ENCODE peak calls at places on chromosome 4, in ten cellular contexts. One of them, this sample, is unnamed.

GRCh38 chr4:64895031-64895430 is 485.8 kb upstream of the TECRL start:
- DNase-seq in endothelial cell: no peak
- DNase-seq in fibroblast of mammary gland: no peak
- DNase-seq in stimulated activated CD4-positive, alpha-beta T cell treated with anti-CD3 and anti-CD28 coated beads, Interleukin-4, amount 100 ng/mL, for 1 hour: no peak
- DNase-seq in HT1080: no peak
- DNase-seq in T follicular helper cell: no peak
- DNase-seq in choroid plexus epithelial cell: no peak
- DNase-seq in Calu3: no peak
- DNase-seq in activated T-cell treated with anti-CD3 and anti-CD28 coated beads, Interleukin-2, amount 50 U/mL, for 72 hours: no peak
- DNase-seq in T-cell: no peak
- DNase-seq in this sample: no peak

GRCh38 chr4:71545168-71545567 is 206.3 kb downstream of the SLC4A4 start:
- DNase-seq in endothelial cell: no peak
- DNase-seq in fibroblast of mammary gland: peak
- DNase-seq in stimulated activated CD4-positive, alpha-beta T cell treated with anti-CD3 and anti-CD28 coated beads, Interleukin-4, amount 100 ng/mL, for 1 hour: no peak
- DNase-seq in HT1080: no peak
- DNase-seq in T follicular helper cell: no peak
- DNase-seq in choroid plexus epithelial cell: peak
- DNase-seq in Calu3: no peak
- DNase-seq in activated T-cell treated with anti-CD3 and anti-CD28 coated beads, Interleukin-2, amount 50 U/mL, for 72 hours: no peak
- DNase-seq in T-cell: no peak
- DNase-seq in this sample: no peak

GRCh38 chr4:150056569-150056968 is 21.7 kb upstream of the DCLK2 start:
- DNase-seq in endothelial cell: no peak
- DNase-seq in fibroblast of mammary gland: peak
- DNase-seq in stimulated activated CD4-positive, alpha-beta T cell treated with anti-CD3 and anti-CD28 coated beads, Interleukin-4, amount 100 ng/mL, for 1 hour: no peak
- DNase-seq in HT1080: peak
- DNase-seq in T follicular helper cell: no peak
- DNase-seq in choroid plexus epithelial cell: no peak
- DNase-seq in Calu3: no peak
- DNase-seq in activated T-cell treated with anti-CD3 and anti-CD28 coated beads, Interleukin-2, amount 50 U/mL, for 72 hours: no peak
- DNase-seq in T-cell: no peak
- DNase-seq in this sample: no peak

GRCh38 chr4:156981262-156981661 is 9.7 kb upstream of the PDGFC start:
- DNase-seq in endothelial cell: no peak
- DNase-seq in fibroblast of mammary gland: peak
- DNase-seq in stimulated activated CD4-positive, alpha-beta T cell treated with anti-CD3 and anti-CD28 coated beads, Interleukin-4, amount 100 ng/mL, for 1 hour: no peak
- DNase-seq in HT1080: no peak
- DNase-seq in T follicular helper cell: no peak
- DNase-seq in choroid plexus epithelial cell: no peak
- DNase-seq in Calu3: no peak
- DNase-seq in activated T-cell treated with anti-CD3 and anti-CD28 coated beads, Interleukin-2, amount 50 U/mL, for 72 hours: no peak
- DNase-seq in T-cell: no peak
- DNase-seq in this sample: no peak

GRCh38 chr4:75516144-75516543 is 1.9 kb downstream of the THAP6 start:
- DNase-seq in endothelial cell: no peak
- DNase-seq in fibroblast of mammary gland: no peak
- DNase-seq in stimulated activated CD4-positive, alpha-beta T cell treated with anti-CD3 and anti-CD28 coated beads, Interleukin-4, amount 100 ng/mL, for 1 hour: no peak
- DNase-seq in HT1080: no peak
- DNase-seq in T follicular helper cell: no peak
- DNase-seq in choroid plexus epithelial cell: no peak
- DNase-seq in Calu3: no peak
- DNase-seq in activated T-cell treated with anti-CD3 and anti-CD28 coated beads, Interleukin-2, amount 50 U/mL, for 72 hours: no peak
- DNase-seq in T-cell: no peak
- DNase-seq in this sample: no peak

GRCh38 chr4:151808120-151808529 is 47.3 kb upstream of the GATB start:
- DNase-seq in endothelial cell: no peak
- DNase-seq in fibroblast of mammary gland: peak
- DNase-seq in stimulated activated CD4-positive, alpha-beta T cell treated with anti-CD3 and anti-CD28 coated beads, Interleukin-4, amount 100 ng/mL, for 1 hour: no peak
- DNase-seq in HT1080: peak
- DNase-seq in T follicular helper cell: no peak
- DNase-seq in choroid plexus epithelial cell: no peak
- DNase-seq in Calu3: no peak
- DNase-seq in activated T-cell treated with anti-CD3 and anti-CD28 coated beads, Interleukin-2, amount 50 U/mL, for 72 hours: no peak
- DNase-seq in T-cell: no peak
- DNase-seq in this sample: no peak

GRCh38 chr4:89765966-89766365 is 71.0 kb downstream of the SNCA start:
- DNase-seq in endothelial cell: no peak
- DNase-seq in fibroblast of mammary gland: peak
- DNase-seq in stimulated activated CD4-positive, alpha-beta T cell treated with anti-CD3 and anti-CD28 coated beads, Interleukin-4, amount 100 ng/mL, for 1 hour: no peak
- DNase-seq in HT1080: peak
- DNase-seq in T follicular helper cell: no peak
- DNase-seq in choroid plexus epithelial cell: peak
- DNase-seq in Calu3: no peak
- DNase-seq in activated T-cell treated with anti-CD3 and anti-CD28 coated beads, Interleukin-2, amount 50 U/mL, for 72 hours: no peak
- DNase-seq in T-cell: no peak
- DNase-seq in this sample: peak

GRCh38 chr4:31391976-31392375 is 671.8 kb downstream of the PCDH7 start:
- DNase-seq in endothelial cell: no peak
- DNase-seq in fibroblast of mammary gland: no peak
- DNase-seq in stimulated activated CD4-positive, alpha-beta T cell treated with anti-CD3 and anti-CD28 coated beads, Interleukin-4, amount 100 ng/mL, for 1 hour: no peak
- DNase-seq in HT1080: no peak
- DNase-seq in T follicular helper cell: no peak
- DNase-seq in choroid plexus epithelial cell: no peak
- DNase-seq in Calu3: no peak
- DNase-seq in activated T-cell treated with anti-CD3 and anti-CD28 coated beads, Interleukin-2, amount 50 U/mL, for 72 hours: no peak
- DNase-seq in T-cell: no peak
- DNase-seq in this sample: no peak

GRCh38 chr4:102454981-102455690 is 46.0 kb upstream of the NFKB1 start:
- DNase-seq in endothelial cell: no peak
- DNase-seq in fibroblast of mammary gland: no peak
- DNase-seq in stimulated activated CD4-positive, alpha-beta T cell treated with anti-CD3 and anti-CD28 coated beads, Interleukin-4, amount 100 ng/mL, for 1 hour: no peak
- DNase-seq in HT1080: no peak
- DNase-seq in T follicular helper cell: no peak
- DNase-seq in choroid plexus epithelial cell: no peak
- DNase-seq in Calu3: no peak
- DNase-seq in activated T-cell treated with anti-CD3 and anti-CD28 coated beads, Interleukin-2, amount 50 U/mL, for 72 hours: no peak
- DNase-seq in T-cell: no peak
- DNase-seq in this sample: no peak

GRCh38 chr4:52017809-52018208 is 2.4 kb downstream of the LRRC66 start:
- DNase-seq in endothelial cell: no peak
- DNase-seq in fibroblast of mammary gland: no peak
- DNase-seq in stimulated activated CD4-positive, alpha-beta T cell treated with anti-CD3 and anti-CD28 coated beads, Interleukin-4, amount 100 ng/mL, for 1 hour: no peak
- DNase-seq in HT1080: no peak
- DNase-seq in T follicular helper cell: no peak
- DNase-seq in choroid plexus epithelial cell: no peak
- DNase-seq in Calu3: no peak
- DNase-seq in activated T-cell treated with anti-CD3 and anti-CD28 coated beads, Interleukin-2, amount 50 U/mL, for 72 hours: no peak
- DNase-seq in T-cell: no peak
- DNase-seq in this sample: no peak

GRCh38 chr4:72701987-72702819 is 133.2 kb upstream of the ADAMTS3 start:
- DNase-seq in endothelial cell: peak
- DNase-seq in fibroblast of mammary gland: peak
- DNase-seq in stimulated activated CD4-positive, alpha-beta T cell treated with anti-CD3 and anti-CD28 coated beads, Interleukin-4, amount 100 ng/mL, for 1 hour: no peak
- DNase-seq in HT1080: peak
- DNase-seq in T follicular helper cell: peak
- DNase-seq in choroid plexus epithelial cell: peak
- DNase-seq in Calu3: peak
- DNase-seq in activated T-cell treated with anti-CD3 and anti-CD28 coated beads, Interleukin-2, amount 50 U/mL, for 72 hours: peak
- DNase-seq in T-cell: no peak
- DNase-seq in this sample: peak

GRCh38 chr4:119191505-119191904 is 21.0 kb upstream of the USP53 start:
- DNase-seq in endothelial cell: no peak
- DNase-seq in fibroblast of mammary gland: no peak
- DNase-seq in stimulated activated CD4-positive, alpha-beta T cell treated with anti-CD3 and anti-CD28 coated beads, Interleukin-4, amount 100 ng/mL, for 1 hour: no peak
- DNase-seq in HT1080: no peak
- DNase-seq in T follicular helper cell: no peak
- DNase-seq in choroid plexus epithelial cell: no peak
- DNase-seq in Calu3: no peak
- DNase-seq in activated T-cell treated with anti-CD3 and anti-CD28 coated beads, Interleukin-2, amount 50 U/mL, for 72 hours: no peak
- DNase-seq in T-cell: no peak
- DNase-seq in this sample: no peak

GRCh38 chr4:132108784-132109183 is 1040.3 kb upstream of the PCDH10 start:
- DNase-seq in endothelial cell: no peak
- DNase-seq in fibroblast of mammary gland: peak
- DNase-seq in stimulated activated CD4-positive, alpha-beta T cell treated with anti-CD3 and anti-CD28 coated beads, Interleukin-4, amount 100 ng/mL, for 1 hour: no peak
- DNase-seq in HT1080: no peak
- DNase-seq in T follicular helper cell: no peak
- DNase-seq in choroid plexus epithelial cell: peak
- DNase-seq in Calu3: no peak
- DNase-seq in activated T-cell treated with anti-CD3 and anti-CD28 coated beads, Interleukin-2, amount 50 U/mL, for 72 hours: no peak
- DNase-seq in T-cell: no peak
- DNase-seq in this sample: no peak

GRCh38 chr4:113547487-113548042 is 214.0 kb downstream of the CAMK2D start:
- DNase-seq in endothelial cell: peak
- DNase-seq in fibroblast of mammary gland: peak
- DNase-seq in stimulated activated CD4-positive, alpha-beta T cell treated with anti-CD3 and anti-CD28 coated beads, Interleukin-4, amount 100 ng/mL, for 1 hour: peak
- DNase-seq in HT1080: peak
- DNase-seq in T follicular helper cell: peak
- DNase-seq in choroid plexus epithelial cell: peak
- DNase-seq in Calu3: peak
- DNase-seq in activated T-cell treated with anti-CD3 and anti-CD28 coated beads, Interleukin-2, amount 50 U/mL, for 72 hours: peak
- DNase-seq in T-cell: peak
- DNase-seq in this sample: peak

GRCh38 chr4:146521543-146522097 is at the start of gene SLC10A7:
- DNase-seq in endothelial cell: peak
- DNase-seq in fibroblast of mammary gland: peak
- DNase-seq in stimulated activated CD4-positive, alpha-beta T cell treated with anti-CD3 and anti-CD28 coated beads, Interleukin-4, amount 100 ng/mL, for 1 hour: peak
- DNase-seq in HT1080: peak
- DNase-seq in T follicular helper cell: peak
- DNase-seq in choroid plexus epithelial cell: peak
- DNase-seq in Calu3: peak
- DNase-seq in activated T-cell treated with anti-CD3 and anti-CD28 coated beads, Interleukin-2, amount 50 U/mL, for 72 hours: peak
- DNase-seq in T-cell: peak
- DNase-seq in this sample: peak

GRCh38 chr4:122700178-122700725 is 32.3 kb upstream of the BBS12 start:
- DNase-seq in endothelial cell: no peak
- DNase-seq in fibroblast of mammary gland: peak
- DNase-seq in stimulated activated CD4-positive, alpha-beta T cell treated with anti-CD3 and anti-CD28 coated beads, Interleukin-4, amount 100 ng/mL, for 1 hour: no peak
- DNase-seq in HT1080: peak
- DNase-seq in T follicular helper cell: no peak
- DNase-seq in choroid plexus epithelial cell: peak
- DNase-seq in Calu3: peak
- DNase-seq in activated T-cell treated with anti-CD3 and anti-CD28 coated beads, Interleukin-2, amount 50 U/mL, for 72 hours: no peak
- DNase-seq in T-cell: no peak
- DNase-seq in this sample: peak

GRCh38 chr4:175946472-175947116 is 119.0 kb upstream of the WDR17 start:
- DNase-seq in endothelial cell: no peak
- DNase-seq in fibroblast of mammary gland: peak
- DNase-seq in stimulated activated CD4-positive, alpha-beta T cell treated with anti-CD3 and anti-CD28 coated beads, Interleukin-4, amount 100 ng/mL, for 1 hour: no peak
- DNase-seq in HT1080: no peak
- DNase-seq in T follicular helper cell: no peak
- DNase-seq in choroid plexus epithelial cell: no peak
- DNase-seq in Calu3: no peak
- DNase-seq in activated T-cell treated with anti-CD3 and anti-CD28 coated beads, Interleukin-2, amount 50 U/mL, for 72 hours: no peak
- DNase-seq in T-cell: no peak
- DNase-seq in this sample: no peak

GRCh38 chr4:74615411-74615810 is 170.5 kb downstream of the AREG start:
- DNase-seq in endothelial cell: no peak
- DNase-seq in fibroblast of mammary gland: no peak
- DNase-seq in stimulated activated CD4-positive, alpha-beta T cell treated with anti-CD3 and anti-CD28 coated beads, Interleukin-4, amount 100 ng/mL, for 1 hour: no peak
- DNase-seq in HT1080: no peak
- DNase-seq in T follicular helper cell: no peak
- DNase-seq in choroid plexus epithelial cell: no peak
- DNase-seq in Calu3: no peak
- DNase-seq in activated T-cell treated with anti-CD3 and anti-CD28 coated beads, Interleukin-2, amount 50 U/mL, for 72 hours: no peak
- DNase-seq in T-cell: no peak
- DNase-seq in this sample: no peak

GRCh38 chr4:100168521-100168920 is 21.7 kb downstream of the DDIT4L start:
- DNase-seq in endothelial cell: no peak
- DNase-seq in fibroblast of mammary gland: peak
- DNase-seq in stimulated activated CD4-positive, alpha-beta T cell treated with anti-CD3 and anti-CD28 coated beads, Interleukin-4, amount 100 ng/mL, for 1 hour: no peak
- DNase-seq in HT1080: no peak
- DNase-seq in T follicular helper cell: no peak
- DNase-seq in choroid plexus epithelial cell: peak
- DNase-seq in Calu3: no peak
- DNase-seq in activated T-cell treated with anti-CD3 and anti-CD28 coated beads, Interleukin-2, amount 50 U/mL, for 72 hours: no peak
- DNase-seq in T-cell: no peak
- DNase-seq in this sample: no peak

GRCh38 chr4:161813889-161814288 is 349.9 kb downstream of the FSTL5 start:
- DNase-seq in endothelial cell: no peak
- DNase-seq in fibroblast of mammary gland: no peak
- DNase-seq in stimulated activated CD4-positive, alpha-beta T cell treated with anti-CD3 and anti-CD28 coated beads, Interleukin-4, amount 100 ng/mL, for 1 hour: no peak
- DNase-seq in HT1080: no peak
- DNase-seq in T follicular helper cell: no peak
- DNase-seq in choroid plexus epithelial cell: no peak
- DNase-seq in Calu3: no peak
- DNase-seq in activated T-cell treated with anti-CD3 and anti-CD28 coated beads, Interleukin-2, amount 50 U/mL, for 72 hours: no peak
- DNase-seq in T-cell: no peak
- DNase-seq in this sample: no peak

GRCh38 chr4:2802618-2803531 is 10.0 kb downstream of the SH3BP2 start:
- DNase-seq in endothelial cell: no peak
- DNase-seq in fibroblast of mammary gland: no peak
- DNase-seq in stimulated activated CD4-positive, alpha-beta T cell treated with anti-CD3 and anti-CD28 coated beads, Interleukin-4, amount 100 ng/mL, for 1 hour: peak
- DNase-seq in HT1080: no peak
- DNase-seq in T follicular helper cell: no peak
- DNase-seq in choroid plexus epithelial cell: no peak
- DNase-seq in Calu3: no peak
- DNase-seq in activated T-cell treated with anti-CD3 and anti-CD28 coated beads, Interleukin-2, amount 50 U/mL, for 72 hours: no peak
- DNase-seq in T-cell: no peak
- DNase-seq in this sample: no peak

GRCh38 chr4:168433576-168433975 is 46.7 kb downstream of the DDX60L start:
- DNase-seq in endothelial cell: no peak
- DNase-seq in fibroblast of mammary gland: peak
- DNase-seq in stimulated activated CD4-positive, alpha-beta T cell treated with anti-CD3 and anti-CD28 coated beads, Interleukin-4, amount 100 ng/mL, for 1 hour: no peak
- DNase-seq in HT1080: peak
- DNase-seq in T follicular helper cell: no peak
- DNase-seq in choroid plexus epithelial cell: no peak
- DNase-seq in Calu3: no peak
- DNase-seq in activated T-cell treated with anti-CD3 and anti-CD28 coated beads, Interleukin-2, amount 50 U/mL, for 72 hours: no peak
- DNase-seq in T-cell: no peak
- DNase-seq in this sample: no peak

GRCh38 chr4:6905501-6905900 is 4.1 kb upstream of the TBC1D14 start:
- DNase-seq in endothelial cell: no peak
- DNase-seq in fibroblast of mammary gland: no peak
- DNase-seq in stimulated activated CD4-positive, alpha-beta T cell treated with anti-CD3 and anti-CD28 coated beads, Interleukin-4, amount 100 ng/mL, for 1 hour: no peak
- DNase-seq in HT1080: no peak
- DNase-seq in T follicular helper cell: no peak
- DNase-seq in choroid plexus epithelial cell: no peak
- DNase-seq in Calu3: no peak
- DNase-seq in activated T-cell treated with anti-CD3 and anti-CD28 coated beads, Interleukin-2, amount 50 U/mL, for 72 hours: no peak
- DNase-seq in T-cell: no peak
- DNase-seq in this sample: no peak

GRCh38 chr4:112775801-112776200 is 138.9 kb downstream of the LARP7 start:
- DNase-seq in endothelial cell: no peak
- DNase-seq in fibroblast of mammary gland: no peak
- DNase-seq in stimulated activated CD4-positive, alpha-beta T cell treated with anti-CD3 and anti-CD28 coated beads, Interleukin-4, amount 100 ng/mL, for 1 hour: no peak
- DNase-seq in HT1080: no peak
- DNase-seq in T follicular helper cell: no peak
- DNase-seq in choroid plexus epithelial cell: no peak
- DNase-seq in Calu3: no peak
- DNase-seq in activated T-cell treated with anti-CD3 and anti-CD28 coated beads, Interleukin-2, amount 50 U/mL, for 72 hours: no peak
- DNase-seq in T-cell: no peak
- DNase-seq in this sample: no peak

GRCh38 chr4:16643852-16644251 is 254.6 kb downstream of the LDB2 start:
- DNase-seq in endothelial cell: no peak
- DNase-seq in fibroblast of mammary gland: no peak
- DNase-seq in stimulated activated CD4-positive, alpha-beta T cell treated with anti-CD3 and anti-CD28 coated beads, Interleukin-4, amount 100 ng/mL, for 1 hour: no peak
- DNase-seq in HT1080: no peak
- DNase-seq in T follicular helper cell: no peak
- DNase-seq in choroid plexus epithelial cell: no peak
- DNase-seq in Calu3: no peak
- DNase-seq in activated T-cell treated with anti-CD3 and anti-CD28 coated beads, Interleukin-2, amount 50 U/mL, for 72 hours: no peak
- DNase-seq in T-cell: no peak
- DNase-seq in this sample: no peak

GRCh38 chr4:187059895-187060294 is 336.2 kb upstream of the FAT1 start:
- DNase-seq in endothelial cell: no peak
- DNase-seq in fibroblast of mammary gland: no peak
- DNase-seq in stimulated activated CD4-positive, alpha-beta T cell treated with anti-CD3 and anti-CD28 coated beads, Interleukin-4, amount 100 ng/mL, for 1 hour: no peak
- DNase-seq in HT1080: no peak
- DNase-seq in T follicular helper cell: no peak
- DNase-seq in choroid plexus epithelial cell: no peak
- DNase-seq in Calu3: no peak
- DNase-seq in activated T-cell treated with anti-CD3 and anti-CD28 coated beads, Interleukin-2, amount 50 U/mL, for 72 hours: no peak
- DNase-seq in T-cell: no peak
- DNase-seq in this sample: no peak

GRCh38 chr4:15162046-15162445 is 159.8 kb downstream of the CPEB2 start:
- DNase-seq in endothelial cell: no peak
- DNase-seq in fibroblast of mammary gland: no peak
- DNase-seq in stimulated activated CD4-positive, alpha-beta T cell treated with anti-CD3 and anti-CD28 coated beads, Interleukin-4, amount 100 ng/mL, for 1 hour: no peak
- DNase-seq in HT1080: no peak
- DNase-seq in T follicular helper cell: no peak
- DNase-seq in choroid plexus epithelial cell: no peak
- DNase-seq in Calu3: no peak
- DNase-seq in activated T-cell treated with anti-CD3 and anti-CD28 coated beads, Interleukin-2, amount 50 U/mL, for 72 hours: no peak
- DNase-seq in T-cell: no peak
- DNase-seq in this sample: no peak

GRCh38 chr4:107888237-107888636 is 43.1 kb upstream of the CYP2U1 start:
- DNase-seq in endothelial cell: no peak
- DNase-seq in fibroblast of mammary gland: peak
- DNase-seq in stimulated activated CD4-positive, alpha-beta T cell treated with anti-CD3 and anti-CD28 coated beads, Interleukin-4, amount 100 ng/mL, for 1 hour: no peak
- DNase-seq in HT1080: no peak
- DNase-seq in T follicular helper cell: no peak
- DNase-seq in choroid plexus epithelial cell: no peak
- DNase-seq in Calu3: no peak
- DNase-seq in activated T-cell treated with anti-CD3 and anti-CD28 coated beads, Interleukin-2, amount 50 U/mL, for 72 hours: no peak
- DNase-seq in T-cell: no peak
- DNase-seq in this sample: no peak